ENCODE peak calls at places on chromosomes 4 and X, in six cellular contexts. B is left ventricle myocardium superior, P is AG08396, T is germinal center, K is GM03348, Y is kidney tubule cell. O is an unnamed sample.

GRCh38 chr4:176363072-176363471 is 43.3 kb downstream of the SPCS3 start:
- DNase-seq in T (no peak), P (no peak), K (no peak), B (no peak), Y (no peak), O (no peak)

GRCh38 chrX:48459483-48459882 is 10.6 kb downstream of the SLC38A5 start:
- DNase-seq in P (no peak), Y (no peak), T (peak), K (no peak), B (no peak), O (no peak)

GRCh38 chr4:55554453-55555030 is 7.8 kb upstream of the CLOCK start:
- DNase-seq in K (peak), Y (peak), T (peak), B (no peak), P (peak), O (peak)

GRCh38 chrX:41922694-41923171 is 621 bp downstream of the CASK start:
- DNase-seq in Y (peak), T (peak), P (peak), B (peak), K (peak), O (peak)

GRCh38 chr4:22969314-22969896 is 276.7 kb downstream of the GBA3 start:
- DNase-seq in K (peak), B (no peak), P (no peak), Y (peak), T (no peak), O (peak)

GRCh38 chr4:118752551-118752950 is 67.4 kb downstream of the METTL14 start:
- DNase-seq in P (no peak), Y (no peak), B (no peak), T (no peak), K (no peak), O (no peak)

GRCh38 chr4:6620891-6621555 is 19.5 kb upstream of the MRFAP1 start:
- DNase-seq in Y (no peak), K (no peak), T (no peak), B (no peak), P (no peak), O (no peak)

GRCh38 chrX:106171293-106171692 is 3.2 kb downstream of the PWWP3B start:
- DNase-seq in P (no peak), T (no peak), B (no peak), K (no peak), Y (no peak), O (no peak)

GRCh38 chr4:139607302-139608060 is 51.5 kb upstream of the SETD7 start:
- DNase-seq in P (no peak), Y (no peak), B (no peak), T (no peak), K (no peak), O (peak)

GRCh38 chr4:156945532-156945931 is 26.1 kb downstream of the PDGFC start:
- DNase-seq in B (no peak), K (no peak), P (no peak), Y (peak), T (no peak), O (no peak)

GRCh38 chr4:88843067-88843723 is 145.6 kb upstream of the NAP1L5 start:
- DNase-seq in T (no peak), Y (no peak), K (no peak), B (no peak), P (no peak), O (no peak)

GRCh38 chr4:92184566-92184965 is 119.2 kb upstream of the GRID2 start:
- DNase-seq in P (no peak), Y (no peak), B (no peak), T (no peak), K (no peak), O (no peak)

GRCh38 chrX:151870603-151871002 is 42.1 kb upstream of the MAGEA4 start:
- DNase-seq in K (peak), B (no peak), T (no peak), Y (peak), P (peak), O (peak)

GRCh38 chrX:13488706-13489105 is 80.7 kb upstream of the EGFL6 start:
- DNase-seq in P (no peak), T (no peak), Y (no peak), B (no peak), K (no peak), O (no peak)

GRCh38 chr4:180674629-180675367 is 1568.4 kb upstream of the TENM3 start:
- DNase-seq in P (no peak), K (no peak), B (no peak), T (no peak), Y (no peak), O (no peak)

O was measured in AG08395.